ENCODE peak calls at places on chromosomes 2 and 18, in eight cellular contexts. R, K, V, B, D, G, H and L are unnamed samples.

GRCh38 chr18:49846263-49846662 is 32.9 kb upstream of the ACAA2 start:
- DNase-seq in B (no peak), G (peak; percentile 36), D (no peak), V (no peak), R (peak; percentile 87), K (no peak), H (peak; percentile 47), L (no peak)

GRCh38 chr18:49854681-49855080 is 41.3 kb upstream of the ACAA2 start:
- DNase-seq in D (no peak), R (no peak), H (no peak), V (no peak), G (no peak), K (peak; percentile 42), B (no peak), L (no peak)

GRCh38 chr2:72533767-72534166 is 292.1 kb downstream of the EXOC6B start:
- DNase-seq in R (peak; percentile 53), H (no peak), B (no peak), V (no peak), K (peak; percentile 73), G (no peak), D (peak; percentile 27), L (no peak)

GRCh38 chr18:30265190-30265589 is 777.4 kb downstream of the DSC3 start:
- DNase-seq in K (peak; percentile 8), R (no peak), G (no peak), V (no peak), D (no peak), H (no peak), B (no peak), L (no peak)

GRCh38 chr2:44126106-44126797 is 42.4 kb upstream of the PPM1B start:
- DNase-seq in B (no peak), G (no peak), R (no peak), D (no peak), H (peak; percentile 53), V (no peak), K (peak; percentile 47), L (no peak)

GRCh38 chr2:85355521-85355920 is 952 bp downstream of the ELMOD3 start:
- DNase-seq in K (no peak), V (no peak), G (no peak), H (no peak), R (peak; percentile 36), B (no peak), D (no peak), L (peak; percentile 8)

GRCh38 chr2:109689182-109689935 is 75.2 kb downstream of the SOWAHC start:
- DNase-seq in K (no peak), B (no peak), V (no peak), H (no peak), G (no peak), D (no peak), R (no peak), L (no peak)

GRCh38 chr18:55054591-55054990 is 95.3 kb upstream of the CCDC68 start:
- DNase-seq in H (no peak), K (no peak), V (no peak), B (no peak), G (no peak), R (peak; percentile 64), D (no peak), L (no peak)

GRCh38 chr2:9174771-9175441 is 31.7 kb upstream of the ASAP2 start:
- DNase-seq in G (no peak), H (peak; percentile 54), R (peak; percentile 92), V (no peak), B (no peak), K (peak; percentile 88), D (no peak), L (peak; percentile 45)

GRCh38 chr2:241315879-241316700 is at the start of gene SEPTIN2:
- DNase-seq in G (no peak), B (no peak), R (peak; percentile 77), H (peak; percentile 86), V (no peak), K (peak; percentile 12), D (peak; percentile 32), L (peak; percentile 72)

GRCh38 chr18:10051877-10052631 is 138.2 kb downstream of the VAPA start:
- DNase-seq in D (no peak), R (peak; percentile 78), K (no peak), V (no peak), G (no peak), B (no peak), H (peak; percentile 35), L (no peak)

GRCh38 chr2:159108178-159108893 is 139.9 kb downstream of the TANC1 start:
- DNase-seq in D (no peak), V (no peak), H (no peak), G (peak; percentile 46), K (no peak), R (no peak), B (no peak), L (no peak)

GRCh38 chr2:176653856-176654443 is 384.7 kb downstream of the MTX2 start:
- DNase-seq in K (peak; percentile 89), R (peak; percentile 91), D (peak; percentile 72), H (peak; percentile 85), V (peak; percentile 64), B (peak; percentile 81), G (peak; percentile 61), L (peak; percentile 79)

GRCh38 chr2:794554-795244 is 117.5 kb upstream of the TMEM18 start:
- DNase-seq in D (no peak), R (no peak), G (no peak), V (no peak), H (no peak), B (no peak), K (no peak), L (no peak)

GRCh38 chr2:117942958-117943672 is 70.8 kb downstream of the CCDC93 start:
- DNase-seq in G (no peak), H (no peak), V (no peak), K (peak; percentile 72), R (peak; percentile 84), B (no peak), D (no peak), L (no peak)

GRCh38 chr18:52427521-52428175 is 87.7 kb downstream of the DCC start:
- DNase-seq in V (no peak), K (no peak), R (no peak), G (no peak), D (no peak), H (no peak), B (no peak), L (no peak)

GRCh38 chr2:216195565-216195978 is 86.4 kb downstream of the XRCC5 start:
- DNase-seq in B (no peak), K (peak; percentile 71), V (no peak), R (peak; percentile 90), D (no peak), G (no peak), H (no peak), L (no peak)
- TF ChIP-seq EZH2phosphoT487 in B (no peak), K (no peak), V (no peak), R (peak; percentile 97), D (no peak), G (no peak), H (no peak), L (no peak)

GRCh38 chr2:79717364-79718007 is 204.6 kb downstream of the CTNNA2 start:
- DNase-seq in D (no peak), K (peak; percentile 2), G (no peak), V (no peak), H (peak; percentile 23), B (peak; percentile 10), R (peak; percentile 69), L (no peak)
- H3K9me3 ChIP-seq in D (peaks cover 15% of the 10 kb centered on the region), K (peaks cover 17% of the 10 kb centered on the region), G (no peaks in the 10 kb centered on the region), V (no peaks in the 10 kb centered on the region), H (no peaks in the 10 kb centered on the region), B (no peaks in the 10 kb centered on the region), R (no peaks in the 10 kb centered on the region), L (no peaks in the 10 kb centered on the region)

GRCh38 chr2:20150110-20150706 is 74.7 kb downstream of the SDC1 start:
- DNase-seq in R (no peak), H (no peak), V (no peak), G (no peak), D (no peak), B (no peak), K (no peak), L (no peak)
- TF ChIP-seq EZH2phosphoT487 in R (no peak), H (no peak), V (no peak), G (no peak), D (no peak), B (no peak), K (no peak), L (no peak)

DNA sequence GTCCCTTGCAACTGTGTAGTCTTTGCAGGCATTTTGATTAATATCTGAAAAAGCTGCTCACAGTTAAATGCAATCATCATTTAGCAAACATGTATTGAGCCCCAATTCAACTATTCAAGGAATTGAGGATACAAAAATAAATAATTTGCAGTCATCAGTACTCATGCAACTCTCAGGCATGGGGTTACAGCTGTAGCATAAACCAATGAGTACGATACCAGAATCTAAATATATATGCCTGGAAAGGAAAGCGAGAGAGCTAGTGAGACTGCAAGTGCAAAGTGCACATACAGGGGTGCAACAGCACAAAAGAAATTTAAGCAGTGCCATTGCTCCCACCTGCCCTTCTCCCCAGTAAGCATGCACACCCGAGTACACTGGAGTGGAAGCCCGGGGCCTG is 216.4 kb downstream of the AFF3 start:
- DNase-seq in G (no peak), R (no peak), V (no peak), D (no peak), H (no peak), B (no peak), K (no peak), L (no peak)
- H3K9me3 ChIP-seq in G (no peaks in the 10 kb centered on the region), R (no peaks in the 10 kb centered on the region), V (no peaks in the 10 kb centered on the region), D (no peaks in the 10 kb centered on the region), H (no peaks in the 10 kb centered on the region), B (no peaks in the 10 kb centered on the region), K (no peaks in the 10 kb centered on the region), L (peaks cover 13% of the 10 kb centered on the region)

GRCh38 chr2:219629976-219630695 is 2.7 kb downstream of the SLC4A3 start:
- DNase-seq in G (no peak), R (peak; percentile 39), K (no peak), V (no peak), B (no peak), H (no peak), D (no peak), L (no peak)
- TF ChIP-seq EZH2phosphoT487 in G (no peak), R (no peak), K (no peak), V (no peak), B (no peak), H (no peak), D (no peak), L (no peak)